ENCODE peak calls at places on chromosomes 16 and 17, in four cellular contexts. I is K562, Q is GM12878, A is HepG2. W is an unnamed sample.

GRCh38 chr17:37048806-37049205 is 100.1 kb downstream of the AATF start:
- DNase-seq in Q (no peak), A (no peak), I (no peak), W (no peak)

GRCh38 chr17:39665642-39666221 is 583 bp downstream of the TCAP start:
- DNase-seq in A (no peak), I (no peak), Q (no peak), W (no peak)

GRCh38 chr17:66829883-66830282 is 5.0 kb upstream of the CACNG5 start:
- DNase-seq in Q (no peak), A (no peak), I (no peak), W (no peak)

GRCh38 chr16:69071036-69071435 is 34.4 kb upstream of the HAS3 start:
- DNase-seq in I (no peak), A (no peak), Q (no peak), W (no peak)

GRCh38 chr17:6429266-6429665 is 5.7 kb downstream of the AIPL1 start:
- DNase-seq in I (no peak), A (no peak), Q (no peak), W (no peak)

GRCh38 chr17:76240461-76241204 is at the start of gene RNF157:
- DNase-seq in Q (no peak), A (peak), I (peak), W (peak)

GRCh38 chr17:27983853-27984252 is 58.6 kb upstream of the NLK start:
- DNase-seq in I (no peak), Q (no peak), A (no peak), W (no peak)

GRCh38 chr17:32285770-32286517 is 20.3 kb downstream of the RHBDL3 start:
- DNase-seq in A (no peak), I (no peak), Q (no peak), W (no peak)

GRCh38 chr16:14168146-14168545 is 97.0 kb downstream of the MRTFB start:
- DNase-seq in A (no peak), I (peak), Q (no peak), W (no peak)

GRCh38 chr17:82298538-82299421 is 18.6 kb downstream of the CD7 start:
- DNase-seq in Q (no peak), I (no peak), A (no peak), W (no peak)

GRCh38 chr16:68548947-68549346 is 9.9 kb downstream of the ZFP90 start:
- DNase-seq in I (no peak), Q (no peak), A (no peak), W (no peak)

GRCh38 chr16:76197925-76198324 is 79.3 kb upstream of the CNTNAP4 start:
- DNase-seq in I (no peak), A (no peak), Q (no peak), W (no peak)

GRCh38 chr16:20763461-20764232 is at the start of gene ACSM3:
- DNase-seq in A (peak), Q (peak), I (peak), W (peak)

GRCh38 chr16:72898216-72898825 is 149.6 kb downstream of the ZFHX3 start:
- DNase-seq in Q (no peak), I (no peak), A (no peak), W (no peak)

GRCh38 chr16:73228649-73229048 is 180.7 kb upstream of the ZFHX3 start:
- DNase-seq in I (no peak), Q (no peak), A (no peak), W (no peak)

GRCh38 chr16:51994597-51994996 is 552.3 kb downstream of the TOX3 start:
- DNase-seq in Q (no peak), A (peak), I (no peak), W (no peak)

GRCh38 chr17:81228420-81228819 is 5.7 kb upstream of the CEP131 start:
- DNase-seq in I (no peak), A (no peak), Q (no peak), W (no peak)

GRCh38 chr17:80279895-80280294 is 19.2 kb downstream of the RNF213 start:
- DNase-seq in I (no peak), A (no peak), Q (no peak), W (no peak)

GRCh38 chr17:9942885-9943284 is 37.8 kb upstream of the RCVRN start:
- DNase-seq in Q (no peak), I (no peak), A (no peak), W (no peak)

GRCh38 chr17:17342242-17342945 is 39.2 kb downstream of the NT5M start:
- DNase-seq in I (no peak), A (no peak), Q (no peak), W (no peak)

GRCh38 chr17:83051423-83052240 is 27.8 kb upstream of the METRNL start:
- DNase-seq in I (peak), Q (peak), A (peak), W (peak)

GRCh38 chr17:82915010-82915696 is 75.3 kb upstream of the ZNF750 start:
- DNase-seq in I (no peak), A (no peak), Q (peak), W (no peak)

GRCh38 chr17:74814453-74814852 is 38.3 kb upstream of the NAT9 start:
- DNase-seq in Q (no peak), I (no peak), A (no peak), W (no peak)

GRCh38 chr16:77594057-77594456 is 128.3 kb upstream of the NUDT7 start:
- DNase-seq in Q (no peak), I (no peak), A (no peak), W (no peak)

GRCh38 chr16:49889725-49890397 is 33.9 kb upstream of the ZNF423 start:
- DNase-seq in Q (no peak), A (no peak), I (no peak), W (no peak)

GRCh38 chr17:68987966-68988365 is 32.8 kb upstream of the ABCA8 start:
- DNase-seq in I (no peak), Q (no peak), A (no peak), W (no peak)

GRCh38 chr17:57585341-57586098 is 159.6 kb downstream of the CCDC182 start:
- DNase-seq in Q (no peak), I (no peak), A (no peak), W (no peak)

GRCh38 chr16:23949630-23950290 is 114.0 kb downstream of the PRKCB start:
- DNase-seq in I (no peak), A (no peak), Q (peak), W (no peak)

GRCh38 chr16:10868562-10869469 is 8.2 kb upstream of the CIITA start:
- DNase-seq in A (no peak), I (no peak), Q (no peak), W (no peak)

GRCh38 chr16:22192261-22193133 is 13.6 kb upstream of the EEF2K start:
- DNase-seq in Q (peak), I (peak), A (peak), W (no peak)

GRCh38 chr16:22193134-22193411 is 13.0 kb upstream of the EEF2K start:
- DNase-seq in Q (no peak), I (peak), A (no peak), W (no peak)

GRCh38 chr16:22191089-22191965 is 14.8 kb upstream of the EEF2K start:
- DNase-seq in Q (peak), I (peak), A (peak), W (peak)

GRCh38 chr16:22190169-22191088 is 15.6 kb upstream of the EEF2K start:
- DNase-seq in A (peak), I (peak), Q (peak), W (peak)

GRCh38 chr16:22191966-22192260 is 14.2 kb upstream of the EEF2K start:
- DNase-seq in A (peak), Q (no peak), I (peak), W (no peak)
- TF ChIP-seq TARDBP in A (no peak), Q (no peak), I (no peak), W (no peak)

GRCh38 chr16:22672830-22673210 is 141.1 kb upstream of the HS3ST2 start:
- DNase-seq in I (no peak), Q (no peak), A (no peak), W (no peak)
- TF ChIP-seq SP1 in I (no peak), Q (no peak), A (no peak), W (no peak)

GRCh38 chr17:46818319-46818928 is at the start of gene WNT3:
- DNase-seq in Q (no peak), A (no peak), I (peak), W (no peak)

GRCh38 chr17:46819906-46820351 is 1.4 kb upstream of the WNT3 start:
- DNase-seq in I (no peak), Q (no peak), A (no peak), W (no peak)

GRCh38 chr17:46817901-46818209 is 637 bp downstream of the WNT3 start:
- DNase-seq in I (no peak), Q (no peak), A (no peak), W (no peak)

GRCh38 chr17:46820592-46821450 is 2.3 kb upstream of the WNT3 start:
- DNase-seq in A (no peak), I (no peak), Q (no peak), W (no peak)

DNA sequence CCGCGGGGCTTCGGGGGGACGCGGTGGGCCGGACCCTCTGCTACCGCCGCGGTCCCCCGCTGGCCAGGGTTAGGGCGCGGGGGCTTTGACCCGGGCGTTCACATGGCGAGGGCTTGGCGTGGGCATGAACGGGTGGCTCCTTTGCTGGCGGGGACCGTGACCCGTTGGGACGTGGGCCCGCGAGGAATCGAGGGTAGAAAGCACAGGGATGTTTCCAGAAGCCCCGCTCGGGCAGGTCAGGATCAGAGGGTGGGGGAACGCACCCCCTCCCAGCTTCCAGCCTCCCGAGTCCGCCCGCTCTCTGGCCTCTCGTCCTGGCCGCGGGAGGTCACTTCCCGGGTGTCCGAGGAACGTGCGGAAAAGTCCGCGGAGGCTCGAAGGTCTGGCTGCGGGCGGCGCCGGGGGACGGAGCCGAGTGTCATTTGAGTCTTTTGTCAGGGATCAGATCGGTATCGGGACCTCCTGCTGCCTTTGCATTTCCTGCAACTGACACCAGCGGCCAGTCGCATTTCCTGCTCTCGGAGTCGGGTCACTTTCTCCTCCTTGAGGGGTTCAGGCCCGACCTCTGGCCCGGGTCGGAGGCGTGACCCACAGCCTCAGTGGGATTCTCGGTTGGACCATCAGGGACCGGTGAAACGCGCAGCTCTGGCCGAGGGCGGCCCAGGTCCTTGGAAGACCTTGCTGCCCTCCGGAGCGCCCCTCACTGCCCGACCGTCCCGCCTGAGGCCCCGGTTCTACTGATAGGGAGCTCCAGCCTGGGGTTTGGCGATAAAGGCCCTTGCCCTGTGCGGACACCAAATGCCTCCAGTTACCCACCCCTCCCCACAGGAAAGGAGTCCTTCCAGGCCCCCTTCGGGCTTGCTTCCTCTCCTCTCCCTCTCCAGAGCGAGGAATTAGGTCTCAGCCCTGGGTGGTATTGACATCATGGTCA is 702 bp upstream of the WNT3 start:
- DNase-seq in I (peak), Q (no peak), A (no peak), W (no peak)
- TF ChIP-seq TARDBP in I (no peak), Q (no peak), A (peak), W (no peak)

GRCh38 chr17:352421-353212 is at the start of gene RPH3AL:
- DNase-seq in A (peak), Q (no peak), I (no peak), W (no peak)
- TF ChIP-seq SP1 in A (no peak), Q (no peak), I (no peak), W (no peak)

DNA sequence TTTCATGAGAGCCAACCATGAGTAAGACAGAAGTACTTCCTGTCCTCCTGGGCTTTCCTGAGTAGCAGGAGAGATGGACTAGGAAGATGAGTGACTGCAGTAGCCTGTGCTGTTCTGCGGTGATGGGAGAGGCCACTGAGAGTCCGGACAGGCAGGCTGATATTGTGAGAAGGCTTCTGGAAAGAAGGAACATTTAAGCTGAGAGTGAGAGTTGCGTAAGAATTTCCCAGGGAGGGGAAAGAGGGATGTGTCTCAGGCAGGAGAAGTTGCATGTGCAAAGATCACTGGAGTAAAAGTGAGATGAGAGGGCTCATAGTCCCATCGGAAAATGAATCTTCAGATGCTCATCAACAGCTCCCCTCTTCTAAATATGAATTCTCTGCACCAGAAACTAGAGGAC is 258.3 kb downstream of the RBFOX1 start:
- DNase-seq in Q (no peak), A (no peak), I (no peak), W (no peak)
- TF ChIP-seq TARDBP in Q (no peak), A (no peak), I (no peak), W (no peak)

GRCh38 chr17:58632324-58633314 is 59.2 kb downstream of the TEX14 start:
- DNase-seq in Q (no peak), I (peak), A (peak), W (no peak)
- TF ChIP-seq SP1 in Q (no peak), I (no peak), A (no peak), W (no peak)

DNA sequence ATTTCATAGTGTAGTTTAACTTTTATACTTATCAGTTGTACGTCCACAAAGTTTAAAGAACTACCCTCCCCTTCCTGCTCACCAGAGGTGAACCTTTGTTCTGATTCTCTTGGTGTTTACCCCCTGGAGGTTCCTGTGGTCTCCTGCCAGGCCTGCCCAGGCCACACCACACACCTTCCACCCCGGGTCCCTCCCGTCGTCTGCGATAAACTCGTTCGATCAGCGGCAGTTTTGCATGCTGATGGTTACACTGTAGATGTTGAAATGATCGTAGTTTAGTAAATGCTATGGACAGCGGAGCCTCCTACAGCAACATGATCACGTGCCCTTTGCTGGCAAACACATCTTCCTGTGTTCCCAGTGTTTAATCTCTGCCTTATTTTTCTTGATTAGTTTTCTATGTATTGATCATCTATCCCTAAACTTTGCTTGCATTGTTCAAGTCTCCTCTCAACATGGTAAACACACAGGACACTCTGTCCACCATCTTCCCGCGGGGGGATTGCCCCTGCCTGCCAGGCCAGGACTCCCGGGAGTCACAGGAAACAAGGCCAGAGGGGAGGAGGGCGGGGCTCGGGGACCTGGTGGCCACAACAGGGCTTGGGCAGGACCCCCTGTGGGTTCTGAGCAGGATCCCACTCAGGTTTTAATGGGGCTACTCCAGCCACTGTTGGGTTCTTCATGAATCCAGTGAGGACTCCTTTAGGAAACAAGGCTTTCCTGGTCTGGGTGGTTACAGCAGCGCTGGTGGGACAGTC is 2.8 kb upstream of the ACSF3 start:
- DNase-seq in Q (no peak), I (no peak), A (no peak), W (no peak)
- TF ChIP-seq TARDBP in Q (no peak), I (no peak), A (peak), W (no peak)

DNA sequence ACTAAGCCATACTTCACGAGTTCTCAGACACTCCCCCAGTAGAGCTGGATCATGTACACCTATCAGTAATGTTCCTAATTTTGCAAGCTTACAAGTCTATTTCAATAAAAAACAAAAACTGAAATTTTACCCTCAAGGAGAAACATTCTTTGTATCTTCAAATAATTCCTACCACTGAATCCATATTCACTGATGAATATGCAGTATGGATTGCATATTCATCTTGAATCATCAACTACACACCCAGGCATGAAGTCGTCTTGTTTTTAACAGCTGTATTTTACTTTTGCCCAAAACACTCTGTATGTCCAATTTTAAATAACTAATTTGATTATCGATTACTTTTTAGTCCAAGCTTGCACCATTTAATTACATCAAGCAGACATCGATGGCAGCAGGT is 31.8 kb downstream of the ZDHHC7 start:
- DNase-seq in I (no peak), A (no peak), Q (no peak), W (no peak)
- TF ChIP-seq SP1 in I (no peak), A (no peak), Q (no peak), W (no peak)

DNA sequence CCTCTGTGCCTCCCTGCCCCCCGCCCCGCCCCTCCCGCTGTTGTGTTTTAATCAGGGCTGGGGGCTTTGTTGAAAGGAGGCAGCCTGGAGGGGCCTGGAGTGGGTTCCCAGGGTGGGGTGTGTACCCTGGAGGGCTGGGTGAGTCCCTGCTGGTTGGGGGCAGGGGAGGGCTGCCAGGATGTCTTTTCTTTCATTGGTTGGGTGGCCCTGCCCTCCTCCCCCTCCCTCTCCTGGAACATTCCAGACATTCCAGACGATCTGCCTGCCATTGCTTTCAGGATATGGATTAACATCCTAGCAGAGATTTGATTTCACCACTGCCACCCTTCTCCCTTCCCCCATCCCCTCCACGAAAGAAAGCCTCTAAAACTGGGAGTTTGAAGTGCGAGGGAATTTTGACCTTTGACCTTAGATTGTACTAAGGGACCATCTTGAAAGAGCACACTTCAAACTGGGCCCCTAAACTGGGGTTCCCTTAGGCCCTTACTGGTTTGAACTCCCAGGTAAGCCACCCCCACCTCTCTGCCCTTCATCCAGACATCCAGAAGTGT is 25.3 kb downstream of the IGF2BP1 start:
- DNase-seq in I (no peak), Q (no peak), A (peak), W (no peak)
- TF ChIP-seq TARDBP in I (no peak), Q (no peak), A (no peak), W (no peak)

DNA sequence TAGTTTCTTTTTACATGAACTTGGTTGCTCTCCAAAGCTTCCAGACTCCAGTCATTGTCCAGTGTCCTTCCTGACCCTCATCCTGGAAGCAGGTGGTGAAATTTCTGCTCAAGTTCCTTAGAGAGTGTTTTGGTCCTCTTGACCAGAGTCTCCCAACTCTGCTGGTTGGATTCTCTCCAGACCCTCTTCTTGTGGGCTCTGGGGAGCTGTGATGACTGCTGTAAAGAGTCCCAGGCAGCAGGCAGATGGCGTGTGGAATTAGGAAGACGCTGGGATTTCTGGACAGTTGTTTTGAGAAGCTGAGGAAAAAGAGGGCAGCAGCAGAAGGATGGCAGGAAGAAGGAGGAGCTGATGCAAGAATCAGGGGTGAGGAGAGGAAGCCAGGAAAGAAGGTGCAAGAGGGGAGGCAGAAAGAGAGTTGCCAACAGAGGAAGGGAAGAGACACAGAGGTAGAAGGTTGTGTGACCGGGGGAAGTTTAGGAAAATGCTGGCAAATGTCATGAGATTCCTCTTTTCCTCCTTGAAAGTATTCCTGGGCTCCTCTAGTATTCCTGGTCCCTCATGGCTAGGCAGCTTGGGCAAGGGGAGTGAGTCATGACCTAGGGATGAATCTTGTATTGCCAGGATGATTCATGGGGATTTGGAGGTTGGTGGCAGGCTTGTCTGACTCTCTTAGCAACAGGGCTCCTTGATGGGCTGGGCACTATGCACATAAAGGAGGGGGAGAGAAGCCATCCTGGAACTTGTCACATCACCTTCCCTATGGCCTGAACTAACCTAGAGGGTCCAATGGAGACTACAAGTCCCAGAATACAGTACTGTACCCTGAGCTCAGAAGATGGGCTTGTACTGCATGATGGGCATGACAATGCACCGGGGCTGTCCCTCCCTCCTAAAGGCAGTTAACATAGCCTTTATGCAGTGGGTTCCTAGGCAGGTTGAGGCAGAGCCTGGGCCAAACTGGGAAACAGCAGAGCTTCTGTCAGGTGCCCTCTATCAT is 1.9 kb upstream of the SEZ6 start:
- DNase-seq in I (no peak), Q (no peak), A (no peak), W (no peak)
- TF ChIP-seq SP1 in I (no peak), Q (no peak), A (no peak), W (no peak)

W was measured in HEK293T.